ENCODE peak calls at places on chromosome 5, in seven cellular contexts. F is DMS153; W is stimulated activated naive B cell treated with anti-CD40 and anti-IgM and Interleukin-4, amounts not matched to agents 10 μg/mL and 1 μg/mL and 100 μg/mL, for 72 hours; I is LoVo; R is lower leg skin; J is activated naive CD4-positive, alpha-beta T cell treated with anti-CD3 and anti-CD28 coated beads for 36 hours; Z is AG04450. N is an unnamed sample.

GRCh38 chr5:53820802-53821171 is 260.3 kb downstream of the NDUFS4 start:
- DNase-seq in R (no peak), Z (no peak), I (no peak), W (peak), F (no peak), J (no peak), N (no peak)

GRCh38 chr5:72951850-72952468 is 3.9 kb upstream of the FCHO2 start:
- DNase-seq in F (no peak), J (no peak), Z (no peak), I (peak), R (no peak), W (no peak), N (no peak)

GRCh38 chr5:132867046-132867451 is 607 bp downstream of the UQCRQ start:
- DNase-seq in F (no peak), Z (no peak), I (no peak), J (no peak), W (no peak), R (no peak), N (no peak)

GRCh38 chr5:115503420-115503819 is 41.2 kb downstream of the FEM1C start:
- DNase-seq in J (no peak), Z (no peak), I (no peak), R (no peak), F (no peak), W (no peak), N (no peak)

GRCh38 chr5:132764671-132765070 is 12.4 kb downstream of the SEPTIN8 start:
- DNase-seq in Z (no peak), W (no peak), J (no peak), I (no peak), R (no peak), F (no peak), N (no peak)

GRCh38 chr5:150210644-150211043 is 20.8 kb downstream of the SLC6A7 start:
- DNase-seq in Z (no peak), W (no peak), I (no peak), J (no peak), R (no peak), F (no peak), N (no peak)

GRCh38 chr5:16140417-16140816 is 39.2 kb downstream of the MARCHF11 start:
- DNase-seq in I (no peak), J (no peak), R (no peak), W (no peak), Z (no peak), F (no peak), N (no peak)

GRCh38 chr5:11415751-11416150 is 488.5 kb downstream of the CTNND2 start:
- DNase-seq in J (no peak), F (no peak), R (no peak), Z (no peak), W (no peak), I (no peak), N (no peak)

N was measured in NCI-H345.